ENCODE peak calls at places on chromosome 10, in seven cellular contexts. P is suprapubic skin, Q is adrenal gland, E is cardiac muscle cell, O is tibial artery, U is BE2C, J is psoas muscle. K is an unnamed sample. For H3K9me3, the result is how much of the 10 kb centered on the place peaks cover.

GRCh38 chr10:17951868-17952371 is at the start of gene SLC39A12:
- DNase-seq in P (no peak), E (peak), Q (no peak), O (no peak), J (no peak), U (no peak), K (no peak)

GRCh38 chr10:87641065-87641464 is 18.6 kb upstream of the PAPSS2 start:
- DNase-seq in Q (no peak), O (no peak), U (no peak), P (no peak), J (no peak), E (no peak), K (no peak)

GRCh38 chr10:13349776-13350274 is 1.7 kb upstream of the SEPHS1 start:
- DNase-seq in O (peak), P (no peak), Q (peak), E (peak), J (peak), U (no peak), K (peak)

GRCh38 chr10:44811072-44811471 is 100.1 kb upstream of the TMEM72 start:
- DNase-seq in O (no peak), P (no peak), J (no peak), U (no peak), E (peak), Q (no peak), K (no peak)

GRCh38 chr10:103038570-103038969 is 120.5 kb downstream of the CNNM2 start:
- DNase-seq in U (no peak), O (no peak), Q (no peak), P (no peak), J (no peak), E (no peak), K (no peak)

GRCh38 chr10:132391372-132392020 is 5.5 kb upstream of the PWWP2B start:
- DNase-seq in P (peak), J (no peak), E (no peak), U (no peak), O (no peak), Q (peak), K (no peak)

GRCh38 chr10:132371641-132372081 is 25.3 kb upstream of the PWWP2B start:
- DNase-seq in O (no peak), P (peak), U (no peak), J (no peak), Q (no peak), E (no peak), K (no peak)

GRCh38 chr10:69123306-69123746 is 652 bp upstream of the VPS26A start:
- DNase-seq in J (no peak), O (no peak), E (peak), P (no peak), Q (no peak), U (peak), K (no peak)

GRCh38 chr10:7891634-7892033 is 73.3 kb downstream of the TAF3 start:
- DNase-seq in E (peak), J (no peak), P (no peak), U (no peak), Q (no peak), O (no peak), K (no peak)

GRCh38 chr10:3902054-3902808 is 117.2 kb upstream of the KLF6 start:
- DNase-seq in E (peak), P (no peak), O (no peak), J (no peak), Q (no peak), U (no peak), K (no peak)

GRCh38 chr10:54094321-54094720 is 706.7 kb downstream of the PCDH15 start:
- DNase-seq in J (no peak), E (no peak), O (no peak), P (no peak), U (no peak), Q (no peak), K (no peak)

GRCh38 chr10:96632974-96633373 is 46.2 kb upstream of the TM9SF3 start:
- DNase-seq in U (no peak), Q (no peak), E (no peak), O (no peak), P (no peak), J (no peak), K (peak)

GRCh38 chr10:32125023-32125422 is 68.8 kb upstream of the KIF5B start:
- DNase-seq in P (no peak), J (no peak), E (no peak), Q (no peak), O (no peak), U (no peak), K (no peak)

GRCh38 chr10:80498833-80499671 is 38.6 kb upstream of the SH2D4B start:
- DNase-seq in P (peak), Q (peak), E (peak), U (peak), J (peak), O (peak), K (peak)

GRCh38 chr10:96618648-96619047 is 31.8 kb upstream of the TM9SF3 start:
- DNase-seq in P (no peak), Q (peak), E (peak), U (no peak), J (no peak), O (peak), K (no peak)

GRCh38 chr10:132836248-132836831 is 50.4 kb upstream of the NKX6-2 start:
- DNase-seq in U (no peak), P (no peak), E (no peak), J (peak), O (no peak), Q (peak), K (no peak)

GRCh38 chr10:6815346-6815745 is 235.3 kb upstream of the PRKCQ start:
- DNase-seq in E (no peak), P (no peak), Q (no peak), O (no peak), U (no peak), J (no peak), K (no peak)

GRCh38 chr10:113753020-113753692 is 1.7 kb downstream of the PLEKHS1 start:
- DNase-seq in E (no peak), O (no peak), P (no peak), U (peak), Q (no peak), J (no peak), K (peak)

GRCh38 chr10:23396695-23397094 is 42.2 kb upstream of the OTUD1 start:
- DNase-seq in O (no peak), J (no peak), E (no peak), P (no peak), U (no peak), Q (no peak), K (no peak)

GRCh38 chr10:14200645-14201534 is 129.8 kb downstream of the FRMD4A start:
- DNase-seq in O (no peak), P (no peak), E (peak), Q (no peak), U (peak), J (peak), K (no peak)

GRCh38 chr10:59240581-59241183 is 64.2 kb downstream of the PHYHIPL start:
- DNase-seq in U (no peak), E (peak), O (no peak), J (no peak), P (no peak), Q (no peak), K (no peak)

GRCh38 chr10:34815174-34816066 is at the start of gene PARD3:
- DNase-seq in U (peak), Q (peak), J (peak), O (peak), E (peak), P (peak), K (peak)

GRCh38 chr10:1395025-1395981 is 339.1 kb downstream of the WDR37 start:
- DNase-seq in Q (peak), J (no peak), O (no peak), E (no peak), U (no peak), P (peak), K (no peak)

GRCh38 chr10:3887885-3888476 is 103.0 kb upstream of the KLF6 start:
- DNase-seq in J (peak), E (peak), O (peak), P (no peak), Q (peak), U (no peak), K (no peak)

GRCh38 chr10:115981056-115981455 is 291.9 kb downstream of the GFRA1 start:
- DNase-seq in Q (no peak), U (no peak), J (no peak), E (peak), O (no peak), P (no peak), K (no peak)

GRCh38 chr10:112024079-112024478 is 159.5 kb downstream of the GPAM start:
- DNase-seq in O (no peak), J (no peak), Q (no peak), U (no peak), P (no peak), E (no peak), K (no peak)

GRCh38 chr10:9895406-9895805 is 1122.3 kb upstream of the CELF2 start:
- DNase-seq in E (no peak), J (no peak), U (no peak), Q (no peak), O (no peak), P (no peak), K (no peak)

GRCh38 chr10:9895981-9896380 is 1121.7 kb upstream of the CELF2 start:
- DNase-seq in J (no peak), O (no peak), Q (no peak), E (no peak), P (no peak), U (no peak), K (no peak)

DNA sequence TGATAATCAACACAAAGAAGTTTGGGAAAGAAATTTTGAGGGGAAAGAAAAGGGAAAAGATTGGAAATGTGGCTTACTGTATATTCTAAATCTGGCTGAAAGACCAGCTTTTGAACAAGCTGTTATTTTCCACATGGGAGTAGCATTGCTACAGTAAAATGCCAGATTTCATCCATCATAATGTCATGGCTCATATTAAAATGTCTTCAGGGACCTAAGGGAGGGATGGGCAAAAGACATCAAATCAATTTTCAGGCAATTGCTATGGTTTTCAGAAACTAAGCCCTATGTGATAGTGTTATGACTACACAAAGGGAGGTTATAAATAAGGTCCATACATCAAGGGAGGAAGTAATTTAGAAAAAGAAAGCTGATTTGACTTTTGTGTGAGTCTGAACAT is 1116.9 kb upstream of the CELF2 start:
- DNase-seq in P (no peak), J (no peak), Q (no peak), U (no peak), O (no peak), E (no peak), K (no peak)
- H3K9me3 ChIP-seq in P (under half), J (under half), Q (under half), U (under half), O (under half), E (under half), K (under half)

DNA sequence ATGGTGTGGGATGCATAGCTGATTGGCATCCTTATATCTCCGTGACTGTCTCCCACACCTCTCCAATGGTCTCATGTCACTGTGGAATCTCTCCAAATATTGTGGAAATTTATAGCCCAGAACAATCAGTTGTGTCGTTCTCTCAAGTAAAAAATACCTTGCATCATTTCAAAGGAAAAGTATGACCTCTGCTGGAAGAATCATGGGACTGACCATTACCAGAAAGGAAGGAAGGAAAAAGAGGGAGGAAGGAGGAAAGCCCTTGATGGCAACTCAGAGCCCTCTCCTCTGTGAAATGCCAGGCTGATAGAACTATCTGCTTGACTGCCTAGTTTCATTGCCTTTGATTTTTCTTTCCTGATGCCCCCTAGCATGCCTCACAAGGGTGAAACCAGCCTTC is 76.3 kb downstream of the FOXI2 start:
- DNase-seq in U (no peak), Q (no peak), J (no peak), O (no peak), P (no peak), E (no peak), K (no peak)
- TF ChIP-seq CTCF in U (peak), Q (no peak), J (no peak), O (no peak), P (no peak), E (no peak), K (no peak)

DNA sequence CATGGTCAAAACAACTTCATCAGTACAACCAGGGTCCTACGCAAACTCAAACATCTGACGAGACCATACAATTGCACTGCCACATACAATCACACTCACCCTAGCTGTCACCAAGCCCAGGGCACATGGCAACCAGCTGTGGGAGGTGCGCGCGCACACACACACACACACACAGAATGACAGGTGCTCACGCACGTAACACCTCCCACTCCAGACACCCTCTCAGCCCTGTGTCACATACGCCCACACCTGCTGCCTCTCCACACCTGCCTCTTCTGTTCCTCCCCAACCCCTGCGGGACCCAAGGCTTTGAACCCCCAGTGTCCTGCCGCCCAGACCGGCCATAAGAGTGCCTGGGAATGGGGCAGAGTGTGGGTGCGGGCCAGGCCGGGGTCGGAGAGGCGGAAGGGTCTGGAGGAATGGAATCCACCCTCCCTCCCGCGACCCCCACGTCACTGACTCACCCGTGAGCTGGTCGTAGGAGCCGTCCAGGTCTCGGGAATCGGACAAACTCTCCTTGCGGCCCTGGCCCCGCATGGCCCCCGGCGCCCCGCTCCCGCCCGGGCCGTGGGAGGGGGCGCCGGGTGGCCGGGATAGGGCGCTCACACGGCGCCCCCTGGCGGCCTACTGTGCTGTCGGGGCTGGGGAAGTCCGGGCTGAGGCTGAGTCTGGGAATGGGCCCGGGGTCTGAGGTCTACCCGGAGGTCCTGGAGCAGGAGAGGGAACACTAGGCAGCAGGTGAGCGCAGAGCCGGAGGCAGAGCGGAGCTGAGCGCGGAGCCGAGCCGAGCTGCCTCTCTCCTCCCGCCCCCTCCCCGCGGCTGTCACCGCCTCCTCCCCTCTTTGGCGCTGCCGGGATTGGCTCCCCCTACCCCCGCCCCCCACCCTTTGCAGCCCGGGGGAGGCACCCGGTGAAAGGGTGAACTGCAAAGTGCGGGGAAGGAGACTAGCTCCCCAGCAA is at the start of gene KCNIP2:
- DNase-seq in E (no peak), Q (peak), P (no peak), U (peak), J (no peak), O (no peak), K (no peak)
- H3K4me3 ChIP-seq in E (peak), Q (no peak), P (peak), U (peak), J (no peak), O (no peak), K (no peak)

DNA sequence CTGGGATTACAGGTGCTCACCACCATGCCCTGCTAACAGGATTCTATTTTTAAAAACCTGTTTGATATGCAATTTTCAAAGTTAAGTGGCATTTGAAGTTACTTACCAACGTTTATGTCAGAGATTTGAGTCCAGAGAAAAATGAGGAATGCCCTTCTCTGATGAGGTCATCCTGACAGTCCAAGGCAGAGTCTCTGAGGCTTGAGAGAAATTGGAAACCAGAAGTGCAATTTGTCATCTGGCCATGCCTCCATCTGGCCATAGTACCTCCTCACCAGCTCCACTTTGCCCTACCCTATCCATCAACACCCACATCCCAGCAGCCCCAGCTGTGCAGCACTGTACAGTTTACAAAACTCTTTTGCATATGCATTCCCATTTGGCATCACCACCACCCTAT is 54.4 kb upstream of the PDZD8 start:
- DNase-seq in J (no peak), O (no peak), P (no peak), U (no peak), E (no peak), Q (no peak), K (no peak)
- H3K9me3 ChIP-seq in J (under half), O (under half), P (under half), U (under half), E (under half), Q (under half), K (under half)

GRCh38 chr10:5498791-5499492 is 428 bp downstream of the CALML5 start:
- DNase-seq in P (peak), J (no peak), O (no peak), E (no peak), U (no peak), Q (no peak), K (no peak)

GRCh38 chr10:5501976-5502902 is 2.9 kb upstream of the CALML5 start:
- DNase-seq in P (no peak), E (peak), U (no peak), Q (no peak), J (no peak), O (no peak), K (no peak)

GRCh38 chr10:5499493-5499800 is at the start of gene CALML5:
- DNase-seq in Q (no peak), O (no peak), P (no peak), J (no peak), E (no peak), U (no peak), K (no peak)

GRCh38 chr10:5500910-5501309 is 1.5 kb upstream of the CALML5 start:
- DNase-seq in P (no peak), U (no peak), E (no peak), Q (no peak), J (no peak), O (peak), K (no peak)

DNA sequence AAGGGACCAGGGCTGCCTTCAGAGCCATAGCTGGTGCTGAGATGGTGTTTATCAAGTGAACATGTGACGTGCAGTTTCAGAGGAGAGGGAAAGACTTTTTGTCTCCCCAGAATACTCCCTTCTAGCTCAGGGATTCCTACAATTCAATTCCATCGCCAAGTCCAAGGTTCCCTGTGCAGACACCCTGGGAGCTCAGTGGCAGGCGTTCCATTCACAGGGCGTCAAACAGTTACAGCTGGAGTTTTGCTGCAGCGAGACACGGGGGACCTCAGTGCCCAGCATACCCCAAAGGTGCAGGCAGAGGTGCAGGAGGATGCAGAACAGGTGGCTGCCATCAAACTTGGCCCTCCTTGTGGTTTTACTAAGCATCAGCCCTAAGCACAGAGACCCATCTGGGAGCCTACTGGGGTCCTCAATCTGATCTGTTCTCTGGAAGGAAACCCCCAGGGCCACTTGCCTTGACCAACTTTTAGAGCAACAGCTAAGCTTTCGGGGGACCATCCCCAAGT is 846 bp upstream of the CALML5 start:
- DNase-seq in U (no peak), E (no peak), P (no peak), Q (no peak), O (no peak), J (no peak), K (no peak)
- TF ChIP-seq CTCF in U (no peak), E (no peak), P (no peak), Q (no peak), O (no peak), J (no peak), K (no peak)

DNA sequence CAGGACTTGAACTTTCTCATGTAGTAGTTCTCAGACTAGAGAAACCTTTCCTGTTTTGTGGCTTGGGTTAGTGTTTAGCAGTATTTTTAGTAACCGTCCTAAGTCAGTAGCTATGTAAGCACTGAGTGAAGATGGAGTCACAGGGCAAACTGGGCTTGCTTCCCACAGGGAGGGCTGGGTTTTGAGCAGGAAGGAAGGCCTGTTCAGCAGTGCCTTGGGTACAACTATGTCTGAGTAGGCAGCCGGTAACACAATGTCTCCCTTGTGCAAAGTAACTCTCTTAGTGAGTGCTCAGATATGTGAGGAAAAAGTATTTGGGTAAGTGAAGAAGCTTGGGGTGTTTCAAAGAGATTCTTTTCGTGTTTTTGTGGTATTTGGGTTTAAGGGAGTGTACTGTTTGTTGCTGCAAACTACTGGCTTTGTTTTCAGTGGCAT is 96.4 kb downstream of the CCSER2 start:
- DNase-seq in E (peak), P (peak), J (peak), O (peak), Q (peak), U (no peak), K (peak)
- H3K4me3 ChIP-seq in E (no peak), P (peak), J (peak), O (peak), Q (no peak), U (no peak), K (no peak)

GRCh38 chr10:108757946-108758345 is 1165.4 kb downstream of the XPNPEP1 start:
- DNase-seq in E (no peak), P (no peak), J (no peak), Q (no peak), O (no peak), U (no peak), K (no peak)
- H3K9me3 ChIP-seq in E (under half), P (under half), J (under half), Q (under half), O (under half), U (under half), K (under half)

K was measured in mucosa of descending colon.